ENCODE peak calls at places on chromosomes 4 and X, in seven cellular contexts. One of them, this sample, is unnamed.
A peak's percentile ranks its signal among the peaks of the same experiment; 100 is the strongest.

GRCh38 chr4:48504352-48504751 is 14.3 kb downstream of the ZAR1 start:
- DNase-seq in activated gamma-delta T cell treated with anti-CD3 and anti-CD28 coated beads, Interleukin-2, amount 50 U/mL, for 16 hours: no peak
- DNase-seq in CD4-positive, alpha-beta memory T cell: no peak
- DNase-seq in AG04450: no peak
- DNase-seq in ACHN: no peak
- DNase-seq in NCI-H1930: no peak
- DNase-seq in stimulated activated CD4-positive, alpha-beta T cell treated with anti-CD3 and anti-CD28 coated beads, Interleukin-2, amount 100 ng/mL, for 24 hours: no peak
- DNase-seq in this sample: no peak

GRCh38 chr4:82865592-82865991 is 25.4 kb downstream of the SEC31A start:
- DNase-seq in activated gamma-delta T cell treated with anti-CD3 and anti-CD28 coated beads, Interleukin-2, amount 50 U/mL, for 16 hours: no peak
- DNase-seq in NCI-H1930: no peak
- DNase-seq in stimulated activated CD4-positive, alpha-beta T cell treated with anti-CD3 and anti-CD28 coated beads, Interleukin-2, amount 100 ng/mL, for 24 hours: no peak
- DNase-seq in ACHN: peak; percentile 82
- DNase-seq in AG04450: peak; percentile 61
- DNase-seq in CD4-positive, alpha-beta memory T cell: peak; percentile 39
- DNase-seq in this sample: no peak

GRCh38 chr4:179596621-179597020 is 2154.4 kb upstream of the AGA start:
- DNase-seq in stimulated activated CD4-positive, alpha-beta T cell treated with anti-CD3 and anti-CD28 coated beads, Interleukin-2, amount 100 ng/mL, for 24 hours: no peak
- DNase-seq in ACHN: no peak
- DNase-seq in NCI-H1930: no peak
- DNase-seq in AG04450: no peak
- DNase-seq in activated gamma-delta T cell treated with anti-CD3 and anti-CD28 coated beads, Interleukin-2, amount 50 U/mL, for 16 hours: no peak
- DNase-seq in CD4-positive, alpha-beta memory T cell: no peak
- DNase-seq in this sample: no peak

GRCh38 chr4:31160146-31160545 is 440.0 kb downstream of the PCDH7 start:
- DNase-seq in NCI-H1930: no peak
- DNase-seq in CD4-positive, alpha-beta memory T cell: no peak
- DNase-seq in activated gamma-delta T cell treated with anti-CD3 and anti-CD28 coated beads, Interleukin-2, amount 50 U/mL, for 16 hours: no peak
- DNase-seq in AG04450: no peak
- DNase-seq in ACHN: no peak
- DNase-seq in stimulated activated CD4-positive, alpha-beta T cell treated with anti-CD3 and anti-CD28 coated beads, Interleukin-2, amount 100 ng/mL, for 24 hours: no peak
- DNase-seq in this sample: no peak

GRCh38 chr4:77177196-77177595 is 20.2 kb downstream of the CCNG2 start:
- DNase-seq in CD4-positive, alpha-beta memory T cell: no peak
- DNase-seq in stimulated activated CD4-positive, alpha-beta T cell treated with anti-CD3 and anti-CD28 coated beads, Interleukin-2, amount 100 ng/mL, for 24 hours: no peak
- DNase-seq in AG04450: peak; percentile 29
- DNase-seq in ACHN: no peak
- DNase-seq in NCI-H1930: no peak
- DNase-seq in activated gamma-delta T cell treated with anti-CD3 and anti-CD28 coated beads, Interleukin-2, amount 50 U/mL, for 16 hours: no peak
- DNase-seq in this sample: no peak

GRCh38 chr4:165874799-165875371 is 1.8 kb downstream of the TLL1 start:
- DNase-seq in NCI-H1930: no peak
- DNase-seq in AG04450: no peak
- DNase-seq in activated gamma-delta T cell treated with anti-CD3 and anti-CD28 coated beads, Interleukin-2, amount 50 U/mL, for 16 hours: no peak
- DNase-seq in stimulated activated CD4-positive, alpha-beta T cell treated with anti-CD3 and anti-CD28 coated beads, Interleukin-2, amount 100 ng/mL, for 24 hours: no peak
- DNase-seq in ACHN: peak; percentile 31
- DNase-seq in CD4-positive, alpha-beta memory T cell: no peak
- DNase-seq in this sample: no peak

GRCh38 chr4:52904421-52904820 is 42.3 kb downstream of the RASL11B start:
- DNase-seq in stimulated activated CD4-positive, alpha-beta T cell treated with anti-CD3 and anti-CD28 coated beads, Interleukin-2, amount 100 ng/mL, for 24 hours: no peak
- DNase-seq in AG04450: no peak
- DNase-seq in ACHN: no peak
- DNase-seq in activated gamma-delta T cell treated with anti-CD3 and anti-CD28 coated beads, Interleukin-2, amount 50 U/mL, for 16 hours: no peak
- DNase-seq in NCI-H1930: no peak
- DNase-seq in CD4-positive, alpha-beta memory T cell: no peak
- DNase-seq in this sample: no peak

GRCh38 chr4:28427306-28428085 is 1566.9 kb downstream of the STIM2 start:
- DNase-seq in ACHN: no peak
- DNase-seq in CD4-positive, alpha-beta memory T cell: no peak
- DNase-seq in stimulated activated CD4-positive, alpha-beta T cell treated with anti-CD3 and anti-CD28 coated beads, Interleukin-2, amount 100 ng/mL, for 24 hours: no peak
- DNase-seq in AG04450: no peak
- DNase-seq in activated gamma-delta T cell treated with anti-CD3 and anti-CD28 coated beads, Interleukin-2, amount 50 U/mL, for 16 hours: no peak
- DNase-seq in NCI-H1930: no peak
- DNase-seq in this sample: no peak

GRCh38 chr4:185464887-185465286 is 6.6 kb downstream of the CCDC110 start:
- DNase-seq in AG04450: no peak
- DNase-seq in CD4-positive, alpha-beta memory T cell: no peak
- DNase-seq in NCI-H1930: no peak
- DNase-seq in ACHN: no peak
- DNase-seq in activated gamma-delta T cell treated with anti-CD3 and anti-CD28 coated beads, Interleukin-2, amount 50 U/mL, for 16 hours: no peak
- DNase-seq in stimulated activated CD4-positive, alpha-beta T cell treated with anti-CD3 and anti-CD28 coated beads, Interleukin-2, amount 100 ng/mL, for 24 hours: no peak
- DNase-seq in this sample: no peak

GRCh38 chr4:76614589-76614988 is 179.6 kb downstream of the SHROOM3 start:
- DNase-seq in ACHN: no peak
- DNase-seq in activated gamma-delta T cell treated with anti-CD3 and anti-CD28 coated beads, Interleukin-2, amount 50 U/mL, for 16 hours: no peak
- DNase-seq in CD4-positive, alpha-beta memory T cell: no peak
- DNase-seq in stimulated activated CD4-positive, alpha-beta T cell treated with anti-CD3 and anti-CD28 coated beads, Interleukin-2, amount 100 ng/mL, for 24 hours: no peak
- DNase-seq in AG04450: no peak
- DNase-seq in NCI-H1930: no peak
- DNase-seq in this sample: no peak

GRCh38 chr4:88697113-88697512 is 516 bp downstream of the NAP1L5 start:
- DNase-seq in stimulated activated CD4-positive, alpha-beta T cell treated with anti-CD3 and anti-CD28 coated beads, Interleukin-2, amount 100 ng/mL, for 24 hours: peak; percentile 19
- DNase-seq in NCI-H1930: no peak
- DNase-seq in ACHN: no peak
- DNase-seq in AG04450: no peak
- DNase-seq in activated gamma-delta T cell treated with anti-CD3 and anti-CD28 coated beads, Interleukin-2, amount 50 U/mL, for 16 hours: no peak
- DNase-seq in CD4-positive, alpha-beta memory T cell: peak; percentile 8
- DNase-seq in this sample: peak; percentile 11

GRCh38 chr4:137693641-137694040 is 161.3 kb upstream of the PCDH18 start:
- DNase-seq in activated gamma-delta T cell treated with anti-CD3 and anti-CD28 coated beads, Interleukin-2, amount 50 U/mL, for 16 hours: no peak
- DNase-seq in CD4-positive, alpha-beta memory T cell: no peak
- DNase-seq in ACHN: no peak
- DNase-seq in NCI-H1930: no peak
- DNase-seq in stimulated activated CD4-positive, alpha-beta T cell treated with anti-CD3 and anti-CD28 coated beads, Interleukin-2, amount 100 ng/mL, for 24 hours: no peak
- DNase-seq in AG04450: no peak
- DNase-seq in this sample: no peak

GRCh38 chrX:154374361-154375155 is at the start of gene FLNA:
- DNase-seq in AG04450: no peak
- DNase-seq in activated gamma-delta T cell treated with anti-CD3 and anti-CD28 coated beads, Interleukin-2, amount 50 U/mL, for 16 hours: no peak
- DNase-seq in NCI-H1930: peak; percentile 45
- DNase-seq in CD4-positive, alpha-beta memory T cell: no peak
- DNase-seq in ACHN: no peak
- DNase-seq in stimulated activated CD4-positive, alpha-beta T cell treated with anti-CD3 and anti-CD28 coated beads, Interleukin-2, amount 100 ng/mL, for 24 hours: no peak
- DNase-seq in this sample: peak; percentile 29

GRCh38 chr4:84914686-84915395 is 51.6 kb downstream of the WDFY3 start:
- DNase-seq in stimulated activated CD4-positive, alpha-beta T cell treated with anti-CD3 and anti-CD28 coated beads, Interleukin-2, amount 100 ng/mL, for 24 hours: no peak
- DNase-seq in CD4-positive, alpha-beta memory T cell: no peak
- DNase-seq in NCI-H1930: no peak
- DNase-seq in AG04450: no peak
- DNase-seq in ACHN: no peak
- DNase-seq in activated gamma-delta T cell treated with anti-CD3 and anti-CD28 coated beads, Interleukin-2, amount 50 U/mL, for 16 hours: no peak
- DNase-seq in this sample: no peak

GRCh38 chrX:6149231-6149870 is 79.3 kb downstream of the NLGN4X start:
- DNase-seq in stimulated activated CD4-positive, alpha-beta T cell treated with anti-CD3 and anti-CD28 coated beads, Interleukin-2, amount 100 ng/mL, for 24 hours: no peak
- DNase-seq in ACHN: no peak
- DNase-seq in CD4-positive, alpha-beta memory T cell: no peak
- DNase-seq in activated gamma-delta T cell treated with anti-CD3 and anti-CD28 coated beads, Interleukin-2, amount 50 U/mL, for 16 hours: no peak
- DNase-seq in NCI-H1930: peak; percentile 92
- DNase-seq in AG04450: no peak
- DNase-seq in this sample: no peak

GRCh38 chr4:13907255-13907751 is 279.8 kb upstream of the BOD1L1 start:
- DNase-seq in NCI-H1930: no peak
- DNase-seq in stimulated activated CD4-positive, alpha-beta T cell treated with anti-CD3 and anti-CD28 coated beads, Interleukin-2, amount 100 ng/mL, for 24 hours: no peak
- DNase-seq in activated gamma-delta T cell treated with anti-CD3 and anti-CD28 coated beads, Interleukin-2, amount 50 U/mL, for 16 hours: no peak
- DNase-seq in CD4-positive, alpha-beta memory T cell: no peak
- DNase-seq in ACHN: peak; percentile 92
- DNase-seq in AG04450: peak; percentile 90
- DNase-seq in this sample: no peak

This sample was measured in activated naive CD4-positive, alpha-beta T cell treated with Interleukin-2 at 50 U/mL for 16 hours.